ENCODE peak calls at places on chromosomes 5 and 9, in five cellular contexts. O, W, A, D and V are unnamed samples.

GRCh38 chr9:113621309-113621791 is 157.8 kb downstream of the RGS3 start:
- DNase-seq in O (peak; percentile 84), W (peak; percentile 97), A (peak; percentile 97), D (no peak), V (peak; percentile 78)

GRCh38 chr5:11234501-11234911 is 473.5 kb upstream of the DAP start:
- DNase-seq in O (no peak), W (no peak), A (no peak), D (no peak), V (peak; percentile 16)

GRCh38 chr5:93800988-93801811 is 59.8 kb upstream of the POU5F2 start:
- DNase-seq in O (no peak), W (no peak), A (peak; percentile 69), D (peak; percentile 67), V (no peak)

GRCh38 chr9:108813951-108814601 is 41.7 kb downstream of the ACTL7B start:
- DNase-seq in O (no peak), W (no peak), A (peak; percentile 48), D (no peak), V (no peak)

GRCh38 chr9:80866576-80867227 is 822.6 kb downstream of the TLE1 start:
- DNase-seq in O (no peak), W (no peak), A (peak; percentile 7), D (no peak), V (no peak)

GRCh38 chr5:78005021-78005785 is 229.1 kb upstream of the TBCA start:
- DNase-seq in O (no peak), W (no peak), A (peak; percentile 62), D (no peak), V (no peak)

GRCh38 chr5:5374034-5374715 is 48.3 kb upstream of the ICE1 start:
- DNase-seq in O (no peak), W (no peak), A (peak; percentile 10), D (no peak), V (no peak)

GRCh38 chr9:130407916-130408659 is 36.7 kb upstream of the ASS1 start:
- DNase-seq in O (no peak), W (no peak), A (no peak), D (no peak), V (no peak)

GRCh38 chr9:124284940-124285441 is 27.2 kb downstream of the NEK6 start:
- DNase-seq in O (peak; percentile 69), W (peak; percentile 83), A (peak; percentile 64), D (no peak), V (no peak)

GRCh38 chr5:150272531-150272930 is 17.0 kb downstream of the CAMK2A start:
- DNase-seq in O (no peak), W (no peak), A (peak; percentile 67), D (peak; percentile 69), V (no peak)

GRCh38 chr9:109113892-109114609 is 5.7 kb downstream of the TMEM245 start:
- DNase-seq in O (no peak), W (no peak), A (no peak), D (no peak), V (no peak)

GRCh38 chr5:149170292-149170691 is 29.0 kb downstream of the ABLIM3 start:
- DNase-seq in O (no peak), W (no peak), A (peak; percentile 19), D (no peak), V (no peak)

GRCh38 chr5:165869066-165869465 is 2363.6 kb downstream of the MAT2B start:
- DNase-seq in O (no peak), W (no peak), A (no peak), D (no peak), V (no peak)

GRCh38 chr9:124257070-124257864 is 482 bp upstream of the NEK6 start:
- DNase-seq in O (no peak), W (no peak), A (no peak), D (no peak), V (no peak)

GRCh38 chr5:133565993-133566392 is 46.3 kb downstream of the FSTL4 start:
- DNase-seq in O (no peak), W (no peak), A (peak; percentile 48), D (peak; percentile 46), V (no peak)

GRCh38 chr5:149921597-149921996 is 23.0 kb downstream of the PDE6A start:
- DNase-seq in O (no peak), W (no peak), A (no peak), D (no peak), V (no peak)

GRCh38 chr5:171595801-171596231 is 176.4 kb downstream of the FGF18 start:
- DNase-seq in O (peak; percentile 54), W (peak; percentile 75), A (peak; percentile 63), D (no peak), V (no peak)

GRCh38 chr9:14346826-14347407 is 33.0 kb upstream of the NFIB start:
- DNase-seq in O (peak; percentile 41), W (no peak), A (peak; percentile 45), D (no peak), V (peak; percentile 41)

GRCh38 chr5:159133041-159133741 is 33.5 kb upstream of the EBF1 start:
- DNase-seq in O (peak; percentile 33), W (peak; percentile 74), A (peak; percentile 93), D (peak; percentile 65), V (peak; percentile 16)

GRCh38 chr9:27347889-27348288 is 50.9 kb upstream of the EQTN start:
- DNase-seq in O (no peak), W (no peak), A (no peak), D (no peak), V (no peak)

GRCh38 chr5:15683332-15683731 is 183.4 kb downstream of the FBXL7 start:
- DNase-seq in O (no peak), W (no peak), A (peak; percentile 78), D (no peak), V (peak; percentile 47)

GRCh38 chr5:134083517-134083916 is 31.0 kb upstream of the TCF7 start:
- DNase-seq in O (no peak), W (no peak), A (no peak), D (no peak), V (no peak)

GRCh38 chr5:55919625-55920024 is 68.5 kb downstream of the IL31RA start:
- DNase-seq in O (no peak), W (no peak), A (no peak), D (no peak), V (no peak)

GRCh38 chr5:162641142-162641813 is 573.7 kb downstream of the GABRG2 start:
- DNase-seq in O (no peak), W (no peak), A (no peak), D (no peak), V (no peak)

GRCh38 chr5:107464876-107465275 is 205.9 kb downstream of the EFNA5 start:
- DNase-seq in O (no peak), W (no peak), A (no peak), D (no peak), V (no peak)

GRCh38 chr5:74240783-74241750 is 399.5 kb downstream of the ENC1 start:
- DNase-seq in O (no peak), W (no peak), A (peak; percentile 18), D (no peak), V (no peak)

GRCh38 chr9:4011062-4011461 is 288.8 kb downstream of the GLIS3 start:
- DNase-seq in O (no peak), W (no peak), A (no peak), D (no peak), V (no peak)

GRCh38 chr5:54087436-54087835 is 222.9 kb downstream of the ARL15 start:
- DNase-seq in O (no peak), W (no peak), A (peak; percentile 65), D (no peak), V (no peak)

GRCh38 chr5:120919017-120919416 is 454.9 kb downstream of the PRR16 start:
- DNase-seq in O (no peak), W (no peak), A (no peak), D (no peak), V (no peak)

DNA sequence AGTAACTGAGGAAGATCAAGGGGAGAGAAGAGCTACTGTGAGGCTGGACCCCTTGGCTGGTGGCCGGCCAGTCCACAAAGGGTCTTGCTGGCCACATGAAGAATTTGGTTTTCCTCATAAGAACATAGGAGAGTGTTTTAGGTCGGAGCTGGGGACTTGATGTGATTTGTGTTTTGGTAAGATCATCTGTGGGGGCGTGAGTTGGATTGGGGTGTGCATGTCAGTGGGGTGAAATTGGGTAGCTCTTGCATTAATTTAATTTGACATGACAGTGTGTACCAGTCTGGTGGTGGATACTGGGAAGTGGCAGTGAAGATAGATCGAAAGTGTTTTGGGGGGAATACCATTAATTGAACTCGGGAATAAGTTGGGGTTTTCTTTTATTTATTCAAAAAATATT is 8.6 kb downstream of the PAM start:
- DNase-seq in O (no peak), W (no peak), A (no peak), D (no peak), V (no peak)
- H3K4me1 ChIP-seq in O (no peaks in the 10 kb centered on the region), W (peaks cover 31% of the 10 kb centered on the region), A (peaks cover 3% of the 10 kb centered on the region), D (peaks cover 8% of the 10 kb centered on the region), V (no peaks in the 10 kb centered on the region)

GRCh38 chr5:113029614-113030013 is 53.0 kb downstream of the DCP2 start:
- DNase-seq in O (no peak), W (no peak), A (peak; percentile 64), D (no peak), V (no peak)

GRCh38 chr5:113027015-113027414 is 50.4 kb downstream of the DCP2 start:
- DNase-seq in O (no peak), W (no peak), A (no peak), D (no peak), V (no peak)

GRCh38 chr5:113025596-113025995 is 49.0 kb downstream of the DCP2 start:
- DNase-seq in O (no peak), W (no peak), A (no peak), D (no peak), V (no peak)

GRCh38 chr5:113024298-113024697 is 47.7 kb downstream of the DCP2 start:
- DNase-seq in O (no peak), W (no peak), A (no peak), D (no peak), V (no peak)

DNA sequence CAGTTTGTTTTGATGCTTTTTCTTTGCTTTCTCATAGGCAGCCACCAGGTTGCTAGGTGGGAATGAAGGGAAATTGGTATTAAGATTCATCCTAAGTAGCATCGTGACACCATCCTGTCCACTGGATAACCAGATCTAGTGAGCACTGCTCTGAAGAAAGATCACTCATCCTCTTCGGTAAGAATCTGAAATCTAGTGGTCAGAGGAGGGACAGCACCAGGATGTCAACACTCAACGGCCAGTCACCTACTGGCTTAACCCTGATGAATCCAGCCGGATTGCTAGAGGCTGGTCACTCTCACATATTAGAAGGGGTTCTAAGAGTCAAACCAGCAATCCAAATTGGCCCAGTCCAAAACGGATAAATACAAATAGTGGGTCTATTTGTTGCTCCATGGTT is 50.8 kb downstream of the DCP2 start:
- DNase-seq in O (no peak), W (no peak), A (no peak), D (no peak), V (no peak)
- TF ChIP-seq CTCF in O (no peak), W (no peak), A (no peak), D (no peak), V (no peak)

GRCh38 chr5:138370537-138370936 is 18.1 kb downstream of the KDM3B start:
- DNase-seq in O (no peak), W (no peak), A (no peak), D (no peak), V (no peak)
- H3K4me1 ChIP-seq in O (no peaks in the 10 kb centered on the region), W (peaks cover 15% of the 10 kb centered on the region), A (peaks cover 14% of the 10 kb centered on the region), D (no peaks in the 10 kb centered on the region), V (peaks cover 46% of the 10 kb centered on the region)

DNA sequence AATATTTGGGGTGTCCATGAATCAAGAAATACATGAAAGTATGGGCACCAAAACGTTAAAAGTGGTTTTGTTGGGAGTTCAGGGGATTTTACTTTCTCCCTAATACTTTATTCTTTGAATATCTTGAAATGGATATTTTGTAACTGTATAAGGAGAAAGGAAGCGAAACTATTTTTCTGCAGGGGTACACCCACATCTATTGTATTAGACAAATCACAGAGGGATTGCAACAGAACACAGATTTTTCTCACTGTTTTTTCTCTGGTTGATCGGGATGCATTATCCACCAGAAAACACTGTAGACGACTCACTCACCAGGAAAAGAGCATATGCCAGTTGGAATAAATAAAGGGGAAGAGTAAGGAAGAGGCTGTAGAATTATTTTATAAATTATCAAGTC is 1.2 kb upstream of the RABGAP1 start:
- DNase-seq in O (no peak), W (no peak), A (no peak), D (no peak), V (no peak)
- TF ChIP-seq CTCF in O (no peak), W (no peak), A (no peak), D (no peak), V (no peak)